ENCODE peak calls at places on chromosome 9, in five cellular contexts. H, M, O, R and C are unnamed samples.

GRCh38 chr9:86944974-86945867 is 2.1 kb downstream of the GAS1 start:
- DNase-seq in H (no peak), M (no peak), O (no peak), R (no peak), C (no peak)

GRCh38 chr9:30964332-30964731 is 1420.1 kb upstream of the ACO1 start:
- DNase-seq in H (no peak), M (no peak), O (no peak), R (no peak), C (no peak)

GRCh38 chr9:106700676-106701075 is 162.3 kb upstream of the ZNF462 start:
- DNase-seq in H (no peak), M (no peak), O (no peak), R (no peak), C (no peak)

GRCh38 chr9:1231998-1232919 is 182.1 kb downstream of the DMRT2 start:
- DNase-seq in H (no peak), M (peak), O (no peak), R (no peak), C (no peak)

GRCh38 chr9:22079873-22080341 is 70.8 kb upstream of the CDKN2B start:
- DNase-seq in H (no peak), M (no peak), O (no peak), R (peak), C (no peak)

GRCh38 chr9:129175825-129176633 is 2.0 kb downstream of the IER5L start:
- DNase-seq in H (peak), M (peak), O (no peak), R (peak), C (peak)

GRCh38 chr9:136613824-136614371 is 48.8 kb upstream of the EGFL7 start:
- DNase-seq in H (no peak), M (no peak), O (no peak), R (no peak), C (no peak)

GRCh38 chr9:100379862-100380261 is 27.1 kb upstream of the TEX10 start:
- DNase-seq in H (no peak), M (peak), O (no peak), R (no peak), C (no peak)

GRCh38 chr9:100739208-100739607 is 161.3 kb downstream of the CAVIN4 start:
- DNase-seq in H (no peak), M (no peak), O (no peak), R (no peak), C (no peak)

GRCh38 chr9:70390922-70391321 is 23.5 kb downstream of the KLF9 start:
- DNase-seq in H (no peak), M (no peak), O (no peak), R (no peak), C (no peak)

GRCh38 chr9:5375091-5375490 is 35.4 kb upstream of the RLN1 start:
- DNase-seq in H (no peak), M (no peak), O (no peak), R (no peak), C (no peak)

GRCh38 chr9:36566813-36567217 is 5.9 kb upstream of the MELK start:
- DNase-seq in H (no peak), M (no peak), O (no peak), R (no peak), C (no peak)

GRCh38 chr9:83238871-83239624 is 176.1 kb upstream of the RASEF start:
- DNase-seq in H (no peak), M (peak), O (no peak), R (no peak), C (no peak)
- TF ChIP-seq ATF3 in H (no peak), M (no peak), O (no peak), R (no peak), C (no peak)

DNA sequence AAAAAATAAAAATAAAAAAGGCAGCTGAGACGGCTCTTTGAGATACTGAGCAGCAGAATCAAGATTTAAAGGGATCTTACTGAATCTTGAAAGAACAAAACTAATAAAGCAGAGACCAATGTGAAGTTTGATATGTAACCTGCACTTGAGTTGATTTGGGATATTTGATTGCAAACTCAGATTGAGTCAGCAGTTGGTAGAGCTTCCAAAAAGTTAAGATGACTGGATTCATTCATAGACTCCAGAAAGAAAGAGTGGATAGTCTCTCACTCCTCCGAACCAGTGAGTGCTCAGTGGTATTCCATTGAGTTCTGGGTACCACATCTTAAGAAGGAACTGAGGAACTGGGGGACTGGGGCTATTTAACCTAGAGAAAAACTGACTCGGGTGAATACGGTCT is 52.7 kb upstream of the TESK1 start:
- DNase-seq in H (no peak), M (no peak), O (no peak), R (no peak), C (no peak)
- H3K9ac ChIP-seq in H (no peak), M (no peak), O (no peak), R (no peak), C (no peak)

GRCh38 chr9:93392974-93393373 is 58.5 kb upstream of the FAM120A start:
- DNase-seq in H (no peak), M (no peak), O (no peak), R (no peak), C (no peak)

GRCh38 chr9:93391898-93392297 is 59.6 kb upstream of the FAM120A start:
- DNase-seq in H (no peak), M (no peak), O (no peak), R (no peak), C (no peak)

GRCh38 chr9:93390953-93391515 is 60.5 kb upstream of the FAM120A start:
- DNase-seq in H (no peak), M (no peak), O (no peak), R (no peak), C (no peak)

GRCh38 chr9:93387791-93388190 is 63.7 kb upstream of the FAM120A start:
- DNase-seq in H (no peak), M (no peak), O (no peak), R (no peak), C (no peak)
- TF ChIP-seq POLR2A in H (no peak), M (no peak), O (no peak), R (no peak), C (no peak)

GRCh38 chr9:90642570-90643539 is at the start of gene DIRAS2:
- DNase-seq in H (no peak), M (no peak), O (peak), R (no peak), C (peak)
- TF ChIP-seq ATF3 in H (no peak), M (no peak), O (no peak), R (no peak), C (no peak)

GRCh38 chr9:33159760-33160127 is 7.4 kb downstream of the B4GALT1 start:
- DNase-seq in H (no peak), M (no peak), O (no peak), R (no peak), C (no peak)
- H3K9ac ChIP-seq in H (no peak), M (no peak), O (no peak), R (peak), C (peak)

GRCh38 chr9:32543047-32543446 is 9.1 kb upstream of the SMIM27 start:
- DNase-seq in H (no peak), M (no peak), O (no peak), R (no peak), C (no peak)
- TF ChIP-seq POLR2A in H (no peak), M (no peak), O (no peak), R (no peak), C (no peak)

DNA sequence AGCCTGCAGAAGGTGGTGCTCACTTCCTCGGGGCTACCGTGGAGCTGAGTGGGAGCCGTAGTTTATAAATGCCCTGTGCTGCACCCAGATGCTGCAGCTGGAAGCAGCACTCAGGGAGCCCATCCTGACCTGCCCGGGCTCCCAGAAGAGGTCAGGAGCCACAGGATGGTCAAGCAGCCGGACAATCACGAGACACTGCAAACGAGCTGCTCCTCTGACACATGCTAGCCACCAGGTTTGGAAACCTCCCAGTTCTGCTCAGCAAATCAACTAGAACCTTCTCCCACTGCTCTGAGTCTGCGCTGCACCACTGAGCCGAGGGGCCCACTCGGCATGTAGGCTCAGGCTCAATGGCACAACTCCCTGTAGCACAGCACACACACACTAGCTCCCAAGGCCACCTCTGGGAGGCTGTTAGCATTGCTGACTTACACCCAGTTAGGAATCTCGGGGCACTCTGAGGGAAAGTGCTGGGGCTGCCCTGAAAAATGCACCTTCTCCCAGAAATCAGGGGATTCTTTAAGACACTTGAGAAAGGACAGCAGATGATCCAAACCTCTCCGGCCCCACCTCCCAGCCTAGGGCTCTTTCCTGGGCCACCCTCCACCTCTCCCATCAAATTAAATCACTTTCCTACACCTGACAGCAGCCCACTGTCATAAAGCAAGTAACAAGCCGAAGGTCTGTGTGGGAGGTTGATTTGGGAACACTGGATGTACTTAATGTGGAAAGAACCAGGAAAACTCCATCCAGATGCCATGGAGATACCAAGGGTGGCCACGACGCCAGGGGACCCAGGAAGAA is 59.1 kb downstream of the PSMB7 start:
- DNase-seq in H (no peak), M (no peak), O (no peak), R (no peak), C (no peak)
- TF ChIP-seq ATF3 in H (no peak), M (no peak), O (no peak), R (no peak), C (no peak)